ENCODE peak calls at places on chromosomes 6 and 20, in nine cellular contexts. One of them, this sample, is unnamed.

GRCh38 chr6:139518556-139519091 is 144.2 kb upstream of the CITED2 start:
- DNase-seq in coronary artery: no peak
- DNase-seq in uterus: no peak
- DNase-seq in transverse colon: no peak
- DNase-seq in BE2C: no peak
- DNase-seq in astrocyte of the spinal cord: no peak
- DNase-seq in colonic mucosa: no peak
- DNase-seq in cardiac fibroblast: no peak
- DNase-seq in CD8-positive, alpha-beta memory T cell: no peak
- DNase-seq in this sample: no peak

GRCh38 chr6:123967900-123968299 is 164.2 kb downstream of the NKAIN2 start:
- DNase-seq in coronary artery: no peak
- DNase-seq in uterus: no peak
- DNase-seq in transverse colon: no peak
- DNase-seq in BE2C: no peak
- DNase-seq in astrocyte of the spinal cord: no peak
- DNase-seq in colonic mucosa: no peak
- DNase-seq in cardiac fibroblast: no peak
- DNase-seq in CD8-positive, alpha-beta memory T cell: no peak
- DNase-seq in this sample: no peak

GRCh38 chr20:50224553-50225255 is 34.1 kb downstream of the CEBPB start:
- DNase-seq in coronary artery: peak; percentile 92
- DNase-seq in uterus: peak; percentile 91
- DNase-seq in transverse colon: peak; percentile 65
- DNase-seq in BE2C: no peak
- DNase-seq in astrocyte of the spinal cord: peak; percentile 77
- DNase-seq in colonic mucosa: peak; percentile 41
- DNase-seq in cardiac fibroblast: peak; percentile 90
- DNase-seq in CD8-positive, alpha-beta memory T cell: no peak
- DNase-seq in this sample: peak; percentile 43

GRCh38 chr20:15236812-15237211 is 899.4 kb upstream of the FLRT3 start:
- DNase-seq in coronary artery: no peak
- DNase-seq in uterus: no peak
- DNase-seq in transverse colon: peak; percentile 17
- DNase-seq in BE2C: peak; percentile 70
- DNase-seq in astrocyte of the spinal cord: peak; percentile 23
- DNase-seq in colonic mucosa: peak; percentile 32
- DNase-seq in cardiac fibroblast: peak; percentile 10
- DNase-seq in CD8-positive, alpha-beta memory T cell: no peak
- DNase-seq in this sample: peak; percentile 67

GRCh38 chr20:3808544-3808943 is 11.8 kb upstream of the AP5S1 start:
- DNase-seq in coronary artery: no peak
- DNase-seq in uterus: no peak
- DNase-seq in transverse colon: no peak
- DNase-seq in BE2C: no peak
- DNase-seq in astrocyte of the spinal cord: no peak
- DNase-seq in colonic mucosa: no peak
- DNase-seq in cardiac fibroblast: no peak
- DNase-seq in CD8-positive, alpha-beta memory T cell: no peak
- DNase-seq in this sample: no peak

GRCh38 chr6:53496797-53497196 is 48.1 kb downstream of the GCLC start:
- DNase-seq in coronary artery: no peak
- DNase-seq in uterus: no peak
- DNase-seq in transverse colon: no peak
- DNase-seq in BE2C: no peak
- DNase-seq in astrocyte of the spinal cord: peak; percentile 90
- DNase-seq in colonic mucosa: no peak
- DNase-seq in cardiac fibroblast: peak; percentile 89
- DNase-seq in CD8-positive, alpha-beta memory T cell: no peak
- DNase-seq in this sample: peak; percentile 87

GRCh38 chr6:55617272-55617671 is 38.3 kb upstream of the HMGCLL1 start:
- DNase-seq in coronary artery: no peak
- DNase-seq in uterus: no peak
- DNase-seq in transverse colon: no peak
- DNase-seq in BE2C: peak; percentile 46
- DNase-seq in astrocyte of the spinal cord: peak; percentile 43
- DNase-seq in colonic mucosa: peak; percentile 27
- DNase-seq in cardiac fibroblast: peak; percentile 66
- DNase-seq in CD8-positive, alpha-beta memory T cell: no peak
- DNase-seq in this sample: peak; percentile 42

GRCh38 chr20:8082999-8083398 is 49.1 kb upstream of the PLCB1 start:
- DNase-seq in coronary artery: no peak
- DNase-seq in uterus: peak; percentile 26
- DNase-seq in transverse colon: no peak
- DNase-seq in BE2C: peak; percentile 12
- DNase-seq in astrocyte of the spinal cord: no peak
- DNase-seq in colonic mucosa: no peak
- DNase-seq in cardiac fibroblast: peak; percentile 82
- DNase-seq in CD8-positive, alpha-beta memory T cell: no peak
- DNase-seq in this sample: no peak

GRCh38 chr6:89347825-89348224 is 4.7 kb downstream of the UBE2J1 start:
- DNase-seq in coronary artery: no peak
- DNase-seq in uterus: no peak
- DNase-seq in transverse colon: no peak
- DNase-seq in BE2C: no peak
- DNase-seq in astrocyte of the spinal cord: peak; percentile 44
- DNase-seq in colonic mucosa: no peak
- DNase-seq in cardiac fibroblast: peak; percentile 49
- DNase-seq in CD8-positive, alpha-beta memory T cell: no peak
- DNase-seq in this sample: no peak

GRCh38 chr20:50593005-50593335 is 82.8 kb downstream of the PTPN1 start:
- DNase-seq in coronary artery: no peak
- DNase-seq in uterus: no peak
- DNase-seq in transverse colon: no peak
- DNase-seq in BE2C: no peak
- DNase-seq in astrocyte of the spinal cord: no peak
- DNase-seq in colonic mucosa: no peak
- DNase-seq in cardiac fibroblast: no peak
- DNase-seq in CD8-positive, alpha-beta memory T cell: no peak
- DNase-seq in this sample: no peak

GRCh38 chr6:165704001-165704748 is 41.1 kb upstream of the PDE10A start:
- DNase-seq in coronary artery: no peak
- DNase-seq in uterus: no peak
- DNase-seq in transverse colon: no peak
- DNase-seq in BE2C: no peak
- DNase-seq in astrocyte of the spinal cord: peak; percentile 52
- DNase-seq in colonic mucosa: no peak
- DNase-seq in cardiac fibroblast: peak; percentile 72
- DNase-seq in CD8-positive, alpha-beta memory T cell: no peak
- DNase-seq in this sample: peak; percentile 77

GRCh38 chr6:26232950-26233607 is 131.9 kb upstream of the BTN3A2 start:
- DNase-seq in coronary artery: no peak
- DNase-seq in uterus: no peak
- DNase-seq in transverse colon: no peak
- DNase-seq in BE2C: peak; percentile 59
- DNase-seq in astrocyte of the spinal cord: peak; percentile 61
- DNase-seq in colonic mucosa: no peak
- DNase-seq in cardiac fibroblast: peak; percentile 75
- DNase-seq in CD8-positive, alpha-beta memory T cell: peak; percentile 63
- DNase-seq in this sample: no peak

GRCh38 chr6:135871878-135872277 is 20.4 kb downstream of the PDE7B start:
- DNase-seq in coronary artery: no peak
- DNase-seq in uterus: no peak
- DNase-seq in transverse colon: no peak
- DNase-seq in BE2C: no peak
- DNase-seq in astrocyte of the spinal cord: peak; percentile 57
- DNase-seq in colonic mucosa: no peak
- DNase-seq in cardiac fibroblast: peak; percentile 74
- DNase-seq in CD8-positive, alpha-beta memory T cell: no peak
- DNase-seq in this sample: peak; percentile 38

GRCh38 chr6:44020664-44021425 is 106.4 kb downstream of the MRPL14 start:
- DNase-seq in coronary artery: peak; percentile 41
- DNase-seq in uterus: no peak
- DNase-seq in transverse colon: no peak
- DNase-seq in BE2C: no peak
- DNase-seq in astrocyte of the spinal cord: no peak
- DNase-seq in colonic mucosa: no peak
- DNase-seq in cardiac fibroblast: no peak
- DNase-seq in CD8-positive, alpha-beta memory T cell: no peak
- DNase-seq in this sample: no peak

GRCh38 chr6:105929626-105930025 is 156.5 kb upstream of the PRDM1 start:
- DNase-seq in coronary artery: no peak
- DNase-seq in uterus: no peak
- DNase-seq in transverse colon: no peak
- DNase-seq in BE2C: no peak
- DNase-seq in astrocyte of the spinal cord: no peak
- DNase-seq in colonic mucosa: no peak
- DNase-seq in cardiac fibroblast: no peak
- DNase-seq in CD8-positive, alpha-beta memory T cell: no peak
- DNase-seq in this sample: no peak

GRCh38 chr6:142942805-142943227 is 2.2 kb downstream of the HIVEP2 start:
- DNase-seq in coronary artery: no peak
- DNase-seq in uterus: no peak
- DNase-seq in transverse colon: no peak
- DNase-seq in BE2C: no peak
- DNase-seq in astrocyte of the spinal cord: peak; percentile 62
- DNase-seq in colonic mucosa: no peak
- DNase-seq in cardiac fibroblast: peak; percentile 75
- DNase-seq in CD8-positive, alpha-beta memory T cell: peak; percentile 42
- DNase-seq in this sample: no peak

GRCh38 chr6:89495961-89496535 is 63.1 kb downstream of the ANKRD6 start:
- DNase-seq in coronary artery: no peak
- DNase-seq in uterus: no peak
- DNase-seq in transverse colon: no peak
- DNase-seq in BE2C: peak; percentile 30
- DNase-seq in astrocyte of the spinal cord: no peak
- DNase-seq in colonic mucosa: no peak
- DNase-seq in cardiac fibroblast: no peak
- DNase-seq in CD8-positive, alpha-beta memory T cell: no peak
- DNase-seq in this sample: no peak

GRCh38 chr6:45535933-45536332 is 158.2 kb upstream of the SUPT3H start:
- DNase-seq in coronary artery: no peak
- DNase-seq in uterus: no peak
- DNase-seq in transverse colon: no peak
- DNase-seq in BE2C: no peak
- DNase-seq in astrocyte of the spinal cord: no peak
- DNase-seq in colonic mucosa: peak; percentile 54
- DNase-seq in cardiac fibroblast: no peak
- DNase-seq in CD8-positive, alpha-beta memory T cell: no peak
- DNase-seq in this sample: no peak

GRCh38 chr6:21438237-21438985 is 155.1 kb upstream of the SOX4 start:
- DNase-seq in coronary artery: no peak
- DNase-seq in uterus: no peak
- DNase-seq in transverse colon: no peak
- DNase-seq in BE2C: no peak
- DNase-seq in astrocyte of the spinal cord: peak; percentile 33
- DNase-seq in colonic mucosa: no peak
- DNase-seq in cardiac fibroblast: peak; percentile 7
- DNase-seq in CD8-positive, alpha-beta memory T cell: no peak
- DNase-seq in this sample: no peak

DNA sequence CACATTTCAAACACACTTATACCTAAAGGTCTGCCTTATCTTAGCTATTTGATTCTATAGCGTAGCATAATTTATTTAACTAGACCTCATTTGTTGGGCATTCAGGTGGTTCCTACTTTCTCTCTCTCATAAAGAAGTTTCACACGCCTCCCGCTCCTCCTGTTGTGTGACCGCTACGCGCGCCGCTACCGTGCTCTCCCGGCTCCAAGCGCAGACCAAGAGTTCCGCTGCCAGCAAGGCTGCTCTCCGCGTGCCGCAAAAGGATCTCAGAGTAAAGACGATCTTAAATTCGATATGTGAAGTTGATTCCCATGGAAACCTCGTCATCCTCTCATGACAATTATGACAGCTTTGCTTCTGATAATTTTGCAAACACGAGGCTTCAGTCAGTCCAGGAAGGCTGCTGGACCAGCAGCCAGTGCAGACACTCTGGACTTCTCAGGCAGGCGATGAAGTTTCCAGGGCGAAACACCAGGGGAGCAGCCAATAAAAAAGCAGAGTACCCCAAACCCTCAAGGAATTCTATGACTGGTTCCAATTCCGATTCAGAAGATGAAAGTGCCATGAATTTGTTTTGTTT is 20.5 kb downstream of the PRSS16 start:
- DNase-seq in coronary artery: no peak
- DNase-seq in uterus: no peak
- DNase-seq in transverse colon: no peak
- DNase-seq in BE2C: no peak
- DNase-seq in astrocyte of the spinal cord: no peak
- DNase-seq in colonic mucosa: no peak
- DNase-seq in cardiac fibroblast: no peak
- DNase-seq in CD8-positive, alpha-beta memory T cell: no peak
- DNase-seq in this sample: no peak
- H3K4me3 ChIP-seq in coronary artery: no peak overlapping the region
- H3K4me3 ChIP-seq in uterus: no peak overlapping the region
- H3K4me3 ChIP-seq in transverse colon: no peak overlapping the region
- H3K4me3 ChIP-seq in BE2C: peak overlapping the region; percentile 39
- H3K4me3 ChIP-seq in astrocyte of the spinal cord: no peak overlapping the region
- H3K4me3 ChIP-seq in colonic mucosa: no peak overlapping the region
- H3K4me3 ChIP-seq in cardiac fibroblast: no peak overlapping the region
- H3K4me3 ChIP-seq in CD8-positive, alpha-beta memory T cell: no peak overlapping the region
- H3K4me3 ChIP-seq in this sample: no peak overlapping the region

GRCh38 chr20:20452254-20452676 is 84.4 kb downstream of the INSM1 start:
- DNase-seq in coronary artery: no peak
- DNase-seq in uterus: no peak
- DNase-seq in transverse colon: peak; percentile 54
- DNase-seq in BE2C: peak; percentile 86
- DNase-seq in astrocyte of the spinal cord: peak; percentile 72
- DNase-seq in colonic mucosa: peak; percentile 26
- DNase-seq in cardiac fibroblast: peak; percentile 65
- DNase-seq in CD8-positive, alpha-beta memory T cell: peak; percentile 3
- DNase-seq in this sample: peak; percentile 46
- H3K4me3 ChIP-seq in coronary artery: peak overlapping the region; percentile 51
- H3K4me3 ChIP-seq in uterus: no peak overlapping the region
- H3K4me3 ChIP-seq in transverse colon: no peak overlapping the region
- H3K4me3 ChIP-seq in BE2C: peak overlapping the region; percentile 49
- H3K4me3 ChIP-seq in astrocyte of the spinal cord: peak overlapping the region; percentile 12
- H3K4me3 ChIP-seq in colonic mucosa: no peak overlapping the region
- H3K4me3 ChIP-seq in cardiac fibroblast: peak overlapping the region; percentile 12
- H3K4me3 ChIP-seq in CD8-positive, alpha-beta memory T cell: peak overlapping the region; percentile 32
- H3K4me3 ChIP-seq in this sample: peak overlapping the region; percentile 31

DNA sequence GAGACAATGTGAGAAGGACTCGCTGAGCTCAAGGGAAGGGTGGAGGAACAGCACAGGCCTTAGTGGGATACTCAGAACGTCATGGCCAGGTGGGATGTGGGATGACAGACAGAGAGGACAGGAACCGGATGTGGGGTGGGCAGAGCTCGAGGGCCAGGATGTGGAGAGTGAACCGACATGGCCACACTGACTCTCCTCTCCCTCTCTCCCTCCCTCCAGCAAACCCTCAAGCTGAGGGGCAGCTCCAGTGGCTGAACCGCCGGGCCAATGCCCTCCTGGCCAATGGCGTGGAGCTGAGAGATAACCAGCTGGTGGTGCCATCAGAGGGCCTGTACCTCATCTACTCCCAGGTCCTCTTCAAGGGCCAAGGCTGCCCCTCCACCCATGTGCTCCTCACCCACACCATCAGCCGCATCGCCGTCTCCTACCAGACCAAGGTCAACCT is 1.6 kb downstream of the TNF start:
- DNase-seq in coronary artery: no peak
- DNase-seq in uterus: no peak
- DNase-seq in transverse colon: peak; percentile 60
- DNase-seq in BE2C: no peak
- DNase-seq in astrocyte of the spinal cord: no peak
- DNase-seq in colonic mucosa: no peak
- DNase-seq in cardiac fibroblast: no peak
- DNase-seq in CD8-positive, alpha-beta memory T cell: no peak
- DNase-seq in this sample: no peak
- H3K4me3 ChIP-seq in coronary artery: no peak overlapping the region
- H3K4me3 ChIP-seq in uterus: no peak overlapping the region
- H3K4me3 ChIP-seq in transverse colon: no peak overlapping the region
- H3K4me3 ChIP-seq in BE2C: no peak overlapping the region
- H3K4me3 ChIP-seq in astrocyte of the spinal cord: no peak overlapping the region
- H3K4me3 ChIP-seq in colonic mucosa: peak overlapping the region; percentile 34
- H3K4me3 ChIP-seq in cardiac fibroblast: no peak overlapping the region
- H3K4me3 ChIP-seq in CD8-positive, alpha-beta memory T cell: peak overlapping the region; percentile 82
- H3K4me3 ChIP-seq in this sample: no peak overlapping the region

GRCh38 chr20:33337531-33338165 is 54.6 kb downstream of the BPIFB1 start:
- DNase-seq in coronary artery: no peak
- DNase-seq in uterus: no peak
- DNase-seq in transverse colon: no peak
- DNase-seq in BE2C: no peak
- DNase-seq in astrocyte of the spinal cord: no peak
- DNase-seq in colonic mucosa: no peak
- DNase-seq in cardiac fibroblast: no peak
- DNase-seq in CD8-positive, alpha-beta memory T cell: no peak
- DNase-seq in this sample: no peak
- H3K4me3 ChIP-seq in coronary artery: no peak overlapping the region
- H3K4me3 ChIP-seq in uterus: no peak overlapping the region
- H3K4me3 ChIP-seq in transverse colon: no peak overlapping the region
- H3K4me3 ChIP-seq in BE2C: no peak overlapping the region
- H3K4me3 ChIP-seq in astrocyte of the spinal cord: no peak overlapping the region
- H3K4me3 ChIP-seq in colonic mucosa: no peak overlapping the region
- H3K4me3 ChIP-seq in cardiac fibroblast: no peak overlapping the region
- H3K4me3 ChIP-seq in CD8-positive, alpha-beta memory T cell: no peak overlapping the region
- H3K4me3 ChIP-seq in this sample: no peak overlapping the region